ENCODE peak calls at places on chromosomes 11 and 22, in eight cellular contexts. E, N, D, H, I, P, Z and Q are unnamed samples.

GRCh38 chr22:50305658-50306566 is 1.5 kb downstream of the PLXNB2 start:
- DNase-seq in H (peak; percentile 89), N (peak; percentile 98), I (peak; percentile 89), E (peak; percentile 88), D (peak; percentile 62), Z (no peak), P (peak; percentile 88), Q (peak; percentile 76)

GRCh38 chr11:78177216-78177615 is 11.2 kb downstream of the KCTD21 start:
- DNase-seq in I (no peak), P (no peak), E (no peak), Z (no peak), H (no peak), N (no peak), D (no peak), Q (no peak)

GRCh38 chr11:64389851-64390250 is 30.9 kb downstream of the RPS6KA4 start:
- DNase-seq in N (no peak), Z (no peak), H (no peak), E (no peak), I (no peak), D (no peak), P (no peak), Q (no peak)

GRCh38 chr22:17260950-17261349 is 41.7 kb upstream of the ADA2 start:
- DNase-seq in I (no peak), D (no peak), P (no peak), Z (no peak), N (no peak), E (no peak), H (no peak), Q (no peak)

GRCh38 chr22:38412435-38413084 is 42.4 kb downstream of the KCNJ4 start:
- DNase-seq in Z (peak; percentile 22), D (no peak), N (no peak), H (peak; percentile 34), P (peak; percentile 46), I (no peak), E (no peak), Q (peak; percentile 87)

GRCh38 chr11:122671270-122671906 is 15.9 kb downstream of the UBASH3B start:
- DNase-seq in N (peak; percentile 23), I (no peak), D (no peak), H (no peak), E (no peak), Z (no peak), P (no peak), Q (no peak)

GRCh38 chr22:34255042-34255441 is 334.8 kb upstream of the LARGE1 start:
- DNase-seq in P (no peak), D (no peak), Z (no peak), E (no peak), H (no peak), N (no peak), I (peak; percentile 60), Q (no peak)

GRCh38 chr11:44619931-44620725 is 54.7 kb downstream of the CD82 start:
- DNase-seq in I (no peak), H (no peak), E (no peak), N (no peak), D (no peak), Z (no peak), P (no peak), Q (no peak)

GRCh38 chr22:27546157-27546556 is 255.4 kb downstream of the MN1 start:
- DNase-seq in H (no peak), P (no peak), D (no peak), E (no peak), Z (no peak), I (no peak), N (no peak), Q (no peak)

GRCh38 chr11:14012836-14013235 is 50.3 kb downstream of the SPON1 start:
- DNase-seq in P (no peak), I (no peak), N (no peak), D (no peak), E (no peak), Z (no peak), H (no peak), Q (no peak)

GRCh38 chr11:132925825-132926469 is 606.4 kb downstream of the OPCML start:
- DNase-seq in H (no peak), E (no peak), I (no peak), Z (no peak), N (no peak), D (no peak), P (no peak), Q (no peak)

GRCh38 chr22:41504397-41504796 is 35.5 kb downstream of the ACO2 start:
- DNase-seq in H (no peak), D (peak; percentile 44), E (no peak), I (peak; percentile 83), N (no peak), Z (no peak), P (no peak), Q (no peak)

GRCh38 chr11:95641506-95641905 is 148.1 kb downstream of the FAM76B start:
- DNase-seq in N (no peak), D (peak; percentile 28), P (no peak), H (no peak), E (no peak), Z (peak; percentile 4), I (no peak), Q (peak; percentile 39)

GRCh38 chr11:3197044-3197715 is 21.4 kb downstream of the MRGPRG start:
- DNase-seq in I (peak; percentile 23), N (no peak), H (no peak), D (no peak), E (no peak), P (no peak), Z (no peak), Q (no peak)

GRCh38 chr11:128859563-128860441 is 7.3 kb downstream of the KCNJ1 start:
- DNase-seq in P (peak; percentile 57), D (peak; percentile 81), E (peak; percentile 8), I (peak; percentile 71), H (peak; percentile 85), N (peak; percentile 73), Z (peak; percentile 69), Q (peak; percentile 89)

GRCh38 chr11:11849127-11849746 is 7.5 kb downstream of the USP47 start:
- DNase-seq in Z (peak; percentile 41), P (peak; percentile 77), E (no peak), N (peak; percentile 83), D (no peak), H (peak; percentile 75), I (peak; percentile 48), Q (peak; percentile 34)

DNA sequence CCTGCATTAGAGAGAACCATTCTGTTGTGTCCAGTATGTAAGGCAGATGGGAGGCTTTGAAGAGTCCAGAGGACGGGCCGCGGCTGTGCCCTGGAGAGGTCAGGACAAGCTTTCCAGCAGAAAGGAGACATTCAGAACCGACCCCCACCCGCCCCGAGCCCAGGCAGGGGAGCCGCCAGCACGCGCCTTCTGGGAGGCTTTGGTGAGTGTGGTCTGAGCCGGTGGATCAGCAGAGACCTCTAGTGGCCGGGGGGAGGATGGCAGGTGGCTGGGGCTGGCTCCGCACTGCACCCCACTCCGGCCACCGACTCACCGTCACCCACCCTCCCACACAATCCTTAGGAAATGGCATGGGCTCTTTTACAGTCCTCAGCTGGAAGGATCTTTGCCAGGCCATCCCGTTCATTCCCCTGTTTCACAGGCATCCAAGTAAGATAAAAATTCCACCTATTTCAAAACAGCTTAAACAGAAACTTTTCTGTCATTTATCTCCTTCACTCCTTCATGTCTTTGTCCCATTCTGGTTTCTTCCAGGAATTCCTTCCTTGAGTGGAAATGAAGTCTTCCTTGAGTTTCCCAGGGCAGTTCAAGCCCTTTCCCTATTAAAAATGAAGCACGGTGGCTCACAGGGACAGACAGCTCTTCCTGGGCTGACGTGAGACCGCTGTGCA is 91.1 kb downstream of the FEZ1 start:
- DNase-seq in P (peak; percentile 75), I (peak; percentile 61), H (peak; percentile 73), N (peak; percentile 55), Z (peak; percentile 55), D (peak; percentile 50), E (no peak), Q (peak; percentile 89)
- TF ChIP-seq CTCF in P (peak; percentile 74), I (peak; percentile 95), H (peak; percentile 91), N (peak; percentile 90), Z (peak; percentile 88), D (peak; percentile 99), E (peak; percentile 94), Q (peak; percentile 93)

GRCh38 chr22:32680895-32681294 is 120.6 kb upstream of the TIMP3 start:
- DNase-seq in Z (no peak), E (no peak), N (no peak), P (no peak), H (no peak), D (no peak), I (no peak), Q (no peak)
- TF ChIP-seq CTCF in Z (no peak), E (no peak), N (no peak), P (no peak), H (no peak), D (no peak), I (no peak), Q (no peak)

DNA sequence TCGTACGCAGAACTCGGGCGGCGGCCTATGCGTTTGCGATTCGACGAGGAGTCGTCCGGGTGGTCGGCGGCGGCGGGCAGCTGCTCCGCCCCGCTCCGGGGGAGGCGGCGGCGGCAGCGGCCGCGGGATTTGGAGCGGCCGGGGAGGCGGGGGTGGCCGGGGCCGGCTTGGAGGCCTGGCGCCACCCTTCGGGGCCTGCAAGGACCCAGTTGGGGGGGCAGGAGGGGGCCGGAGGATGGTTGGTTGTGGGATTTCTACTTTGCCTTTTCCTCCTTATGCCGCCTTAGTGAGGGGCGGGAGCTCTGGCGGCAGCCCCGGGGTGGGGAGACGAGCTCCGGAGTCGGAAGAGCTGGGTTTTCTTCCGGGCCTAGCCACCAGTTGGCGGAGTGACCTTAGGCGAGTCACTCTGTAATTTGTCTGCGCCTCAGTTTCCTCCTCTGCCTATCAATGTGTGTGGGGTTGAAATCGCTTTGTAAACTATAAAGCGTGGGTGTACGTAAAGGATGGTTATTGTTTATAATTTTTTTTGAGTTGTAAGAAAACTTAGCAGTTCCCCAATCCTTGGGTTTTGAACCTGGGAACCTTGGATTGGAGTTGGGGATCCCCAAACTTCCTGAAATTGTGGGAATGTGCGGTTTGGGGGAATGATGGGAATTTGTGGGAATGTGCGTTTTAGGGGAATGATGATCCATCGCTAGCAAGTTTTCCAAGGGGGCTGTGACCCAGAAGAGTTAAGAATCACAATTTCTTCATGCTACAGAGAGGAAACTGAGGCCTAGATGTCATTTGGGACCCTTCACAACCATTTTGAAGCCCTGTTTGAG is 679 bp downstream of the TUG1 start:
- DNase-seq in Z (peak; percentile 19), H (peak; percentile 44), I (peak; percentile 56), E (peak; percentile 13), N (peak; percentile 54), D (no peak), P (peak; percentile 45), Q (no peak)
- TF ChIP-seq CTCF in Z (no peak), H (no peak), I (no peak), E (no peak), N (peak; percentile 10), D (no peak), P (no peak), Q (no peak)

DNA sequence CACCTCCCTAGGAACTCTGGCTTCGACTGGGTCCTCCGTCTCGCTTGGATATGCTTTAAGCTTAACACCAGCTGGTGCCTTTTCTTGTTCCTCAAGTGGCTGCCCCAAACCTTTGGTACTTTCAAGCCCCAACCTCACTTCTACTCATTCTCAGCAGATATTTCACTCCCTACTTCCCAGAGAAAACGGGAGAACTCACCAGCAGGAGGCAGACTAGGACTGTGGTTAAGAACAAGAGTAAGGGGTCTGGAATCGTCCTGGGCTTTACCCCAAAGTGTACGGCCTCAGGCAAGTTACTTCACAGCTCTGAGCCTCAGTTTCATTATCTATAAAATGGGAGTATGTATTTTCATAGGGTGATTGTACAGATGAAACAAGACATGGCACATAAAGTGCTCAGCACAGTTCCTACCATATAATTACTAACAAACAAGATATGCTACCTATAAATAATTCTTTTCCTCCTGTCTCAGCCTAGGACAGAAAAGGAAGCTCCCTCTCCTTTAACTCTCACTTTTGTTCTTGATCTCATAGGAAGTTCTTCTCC is 37.8 kb downstream of the PAMR1 start:
- DNase-seq in P (peak; percentile 44), N (peak; percentile 79), I (no peak), H (peak; percentile 23), D (no peak), Z (no peak), E (no peak), Q (no peak)
- TF ChIP-seq CTCF in P (peak; percentile 44), N (peak; percentile 75), I (peak; percentile 17), H (no peak), D (peak; percentile 32), Z (no peak), E (peak; percentile 79), Q (no peak)